ENCODE peak calls at places on chromosomes 6 and 20, in five cellular contexts. One of them, this sample, is unnamed.
A peak's percentile ranks its signal among the peaks of the same experiment; 100 is the strongest.

GRCh38 chr6:48423640-48424365 is 312.8 kb upstream of the PTCHD4 start:
- DNase-seq in brain microvascular endothelial cell: peak; percentile 10
- DNase-seq in CD8-positive, alpha-beta T cell: no peak
- DNase-seq in fibroblast of mammary gland: peak; percentile 72
- DNase-seq in choroid plexus epithelial cell: peak; percentile 68
- DNase-seq in this sample: no peak

GRCh38 chr6:40738551-40738950 is 151.4 kb upstream of the LRFN2 start:
- DNase-seq in brain microvascular endothelial cell: no peak
- DNase-seq in choroid plexus epithelial cell: no peak
- DNase-seq in fibroblast of mammary gland: no peak
- DNase-seq in CD8-positive, alpha-beta T cell: no peak
- DNase-seq in this sample: no peak

GRCh38 chr6:118872726-118873125 is 21.2 kb upstream of the ASF1A start:
- DNase-seq in CD8-positive, alpha-beta T cell: no peak
- DNase-seq in brain microvascular endothelial cell: no peak
- DNase-seq in choroid plexus epithelial cell: no peak
- DNase-seq in fibroblast of mammary gland: no peak
- DNase-seq in this sample: no peak

GRCh38 chr20:24665741-24666191 is 196.3 kb downstream of the SYNDIG1 start:
- DNase-seq in CD8-positive, alpha-beta T cell: no peak
- DNase-seq in choroid plexus epithelial cell: no peak
- DNase-seq in brain microvascular endothelial cell: no peak
- DNase-seq in fibroblast of mammary gland: no peak
- DNase-seq in this sample: no peak

GRCh38 chr6:25369450-25370086 is 90.4 kb downstream of the CARMIL1 start:
- DNase-seq in fibroblast of mammary gland: peak; percentile 15
- DNase-seq in CD8-positive, alpha-beta T cell: peak; percentile 47
- DNase-seq in choroid plexus epithelial cell: no peak
- DNase-seq in brain microvascular endothelial cell: no peak
- DNase-seq in this sample: peak; percentile 66

GRCh38 chr6:87789198-87789899 is 87.3 kb upstream of the AKIRIN2 start:
- DNase-seq in choroid plexus epithelial cell: peak; percentile 58
- DNase-seq in brain microvascular endothelial cell: peak; percentile 50
- DNase-seq in CD8-positive, alpha-beta T cell: no peak
- DNase-seq in fibroblast of mammary gland: peak; percentile 85
- DNase-seq in this sample: no peak

GRCh38 chr6:84346372-84346771 is 118.9 kb upstream of the CEP162 start:
- DNase-seq in brain microvascular endothelial cell: no peak
- DNase-seq in fibroblast of mammary gland: peak; percentile 27
- DNase-seq in choroid plexus epithelial cell: peak; percentile 30
- DNase-seq in CD8-positive, alpha-beta T cell: no peak
- DNase-seq in this sample: no peak

GRCh38 chr6:21608610-21609009 is 15.1 kb downstream of the SOX4 start:
- DNase-seq in brain microvascular endothelial cell: peak; percentile 28
- DNase-seq in CD8-positive, alpha-beta T cell: no peak
- DNase-seq in choroid plexus epithelial cell: peak; percentile 18
- DNase-seq in fibroblast of mammary gland: no peak
- DNase-seq in this sample: no peak

GRCh38 chr6:74991573-74992332 is 214.1 kb downstream of the COL12A1 start:
- DNase-seq in fibroblast of mammary gland: peak; percentile 35
- DNase-seq in brain microvascular endothelial cell: peak; percentile 24
- DNase-seq in CD8-positive, alpha-beta T cell: no peak
- DNase-seq in choroid plexus epithelial cell: peak; percentile 77
- DNase-seq in this sample: no peak

GRCh38 chr6:56594699-56595098 is 48.0 kb downstream of the DST start:
- DNase-seq in CD8-positive, alpha-beta T cell: no peak
- DNase-seq in fibroblast of mammary gland: no peak
- DNase-seq in brain microvascular endothelial cell: no peak
- DNase-seq in choroid plexus epithelial cell: no peak
- DNase-seq in this sample: peak; percentile 66

GRCh38 chr6:141483561-141484061 is 649.1 kb upstream of the GJE1 start:
- DNase-seq in fibroblast of mammary gland: peak; percentile 100
- DNase-seq in CD8-positive, alpha-beta T cell: peak; percentile 62
- DNase-seq in brain microvascular endothelial cell: peak; percentile 94
- DNase-seq in choroid plexus epithelial cell: peak; percentile 95
- DNase-seq in this sample: peak; percentile 90

GRCh38 chr20:15236812-15237211 is 899.4 kb upstream of the FLRT3 start:
- DNase-seq in brain microvascular endothelial cell: peak; percentile 67
- DNase-seq in fibroblast of mammary gland: peak; percentile 52
- DNase-seq in CD8-positive, alpha-beta T cell: no peak
- DNase-seq in choroid plexus epithelial cell: peak; percentile 67
- DNase-seq in this sample: peak; percentile 57

GRCh38 chr6:7786206-7786605 is 60.3 kb downstream of the BMP6 start:
- DNase-seq in choroid plexus epithelial cell: no peak
- DNase-seq in fibroblast of mammary gland: no peak
- DNase-seq in CD8-positive, alpha-beta T cell: no peak
- DNase-seq in brain microvascular endothelial cell: no peak
- DNase-seq in this sample: no peak

GRCh38 chr6:166441641-166442078 is 58.9 kb upstream of the MPC1 start:
- DNase-seq in CD8-positive, alpha-beta T cell: no peak
- DNase-seq in choroid plexus epithelial cell: no peak
- DNase-seq in fibroblast of mammary gland: no peak
- DNase-seq in brain microvascular endothelial cell: no peak
- DNase-seq in this sample: no peak

GRCh38 chr6:43835872-43836419 is 65.9 kb downstream of the VEGFA start:
- DNase-seq in choroid plexus epithelial cell: no peak
- DNase-seq in CD8-positive, alpha-beta T cell: no peak
- DNase-seq in fibroblast of mammary gland: peak; percentile 59
- DNase-seq in brain microvascular endothelial cell: no peak
- DNase-seq in this sample: no peak

GRCh38 chr6:137043710-137044365 is 927 bp downstream of the IL20RA start:
- DNase-seq in choroid plexus epithelial cell: peak; percentile 43
- DNase-seq in fibroblast of mammary gland: peak; percentile 39
- DNase-seq in brain microvascular endothelial cell: peak; percentile 12
- DNase-seq in CD8-positive, alpha-beta T cell: no peak
- DNase-seq in this sample: no peak

GRCh38 chr6:344816-345340 is 46.7 kb upstream of the IRF4 start:
- DNase-seq in choroid plexus epithelial cell: no peak
- DNase-seq in CD8-positive, alpha-beta T cell: no peak
- DNase-seq in fibroblast of mammary gland: no peak
- DNase-seq in brain microvascular endothelial cell: no peak
- DNase-seq in this sample: no peak

GRCh38 chr20:35368616-35369423 is 43.0 kb downstream of the UQCC1 start:
- DNase-seq in CD8-positive, alpha-beta T cell: no peak
- DNase-seq in fibroblast of mammary gland: no peak
- DNase-seq in choroid plexus epithelial cell: peak; percentile 42
- DNase-seq in brain microvascular endothelial cell: no peak
- DNase-seq in this sample: no peak

GRCh38 chr6:21946298-21946783 is 350.5 kb downstream of the PRL start:
- DNase-seq in choroid plexus epithelial cell: peak; percentile 99
- DNase-seq in brain microvascular endothelial cell: peak; percentile 94
- DNase-seq in CD8-positive, alpha-beta T cell: no peak
- DNase-seq in fibroblast of mammary gland: peak; percentile 94
- DNase-seq in this sample: no peak

GRCh38 chr20:11891081-11891826 is 26.4 kb upstream of the BTBD3 start:
- DNase-seq in fibroblast of mammary gland: peak; percentile 24
- DNase-seq in brain microvascular endothelial cell: peak; percentile 21
- DNase-seq in choroid plexus epithelial cell: peak; percentile 39
- DNase-seq in CD8-positive, alpha-beta T cell: peak; percentile 17
- DNase-seq in this sample: no peak

GRCh38 chr20:54132612-54133433 is 41.0 kb downstream of the CYP24A1 start:
- DNase-seq in brain microvascular endothelial cell: peak; percentile 96
- DNase-seq in choroid plexus epithelial cell: peak; percentile 99
- DNase-seq in fibroblast of mammary gland: peak; percentile 100
- DNase-seq in CD8-positive, alpha-beta T cell: no peak
- DNase-seq in this sample: no peak

GRCh38 chr6:152053332-152053731 is 245.8 kb downstream of the ESR1 start:
- DNase-seq in brain microvascular endothelial cell: no peak
- DNase-seq in choroid plexus epithelial cell: no peak
- DNase-seq in CD8-positive, alpha-beta T cell: no peak
- DNase-seq in fibroblast of mammary gland: no peak
- DNase-seq in this sample: no peak
- H3K4me3 ChIP-seq in brain microvascular endothelial cell: no peak overlapping the region
- H3K4me3 ChIP-seq in choroid plexus epithelial cell: no peak overlapping the region
- H3K4me3 ChIP-seq in CD8-positive, alpha-beta T cell: no peak overlapping the region
- H3K4me3 ChIP-seq in fibroblast of mammary gland: no peak overlapping the region
- H3K4me3 ChIP-seq in this sample: no peak overlapping the region

GRCh38 chr20:5989539-5989938 is 39.1 kb downstream of the MCM8 start:
- DNase-seq in brain microvascular endothelial cell: no peak
- DNase-seq in fibroblast of mammary gland: no peak
- DNase-seq in choroid plexus epithelial cell: no peak
- DNase-seq in CD8-positive, alpha-beta T cell: no peak
- DNase-seq in this sample: no peak
- TF ChIP-seq CTCF in brain microvascular endothelial cell: peak; percentile 5
- TF ChIP-seq CTCF in fibroblast of mammary gland: no peak
- TF ChIP-seq CTCF in choroid plexus epithelial cell: no peak
- TF ChIP-seq CTCF in CD8-positive, alpha-beta T cell: no peak
- TF ChIP-seq CTCF in this sample: no peak

DNA sequence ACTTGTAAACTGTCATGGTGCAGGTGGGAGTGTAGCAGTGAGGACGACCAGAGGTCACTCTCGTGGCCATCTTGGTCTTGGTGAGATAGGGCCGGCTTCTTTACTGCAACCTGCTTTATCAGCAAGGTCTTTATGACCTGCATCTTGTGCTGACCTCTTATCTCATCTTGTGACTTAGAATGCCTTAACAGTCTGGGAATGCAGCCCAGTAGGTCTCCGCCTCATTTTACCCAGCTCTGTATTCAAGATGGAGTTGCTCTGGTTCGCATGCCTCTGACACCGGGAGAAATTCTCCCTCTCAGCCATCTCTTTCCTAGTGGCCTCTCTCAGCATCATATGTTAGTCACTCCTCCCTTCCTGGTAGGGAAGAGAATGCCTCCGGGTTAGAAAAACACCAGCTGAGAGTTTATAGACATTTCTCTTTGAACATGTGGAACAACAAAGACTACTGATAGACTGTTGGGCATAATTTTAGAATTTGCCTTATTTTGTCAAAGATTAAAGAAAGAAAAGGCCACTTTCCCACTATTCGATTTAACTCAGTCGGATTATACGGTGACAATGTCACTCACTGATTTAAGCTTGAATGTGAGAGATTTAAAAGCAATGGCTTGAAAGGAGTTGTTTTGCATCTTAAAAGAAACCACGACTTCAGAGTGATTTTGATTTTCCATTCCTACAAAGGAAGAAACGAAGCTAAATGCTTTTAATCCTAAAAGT is 67.9 kb upstream of the SNX9 start:
- DNase-seq in CD8-positive, alpha-beta T cell: no peak
- DNase-seq in brain microvascular endothelial cell: peak; percentile 39
- DNase-seq in fibroblast of mammary gland: no peak
- DNase-seq in choroid plexus epithelial cell: peak; percentile 50
- DNase-seq in this sample: no peak
- H3K4me3 ChIP-seq in CD8-positive, alpha-beta T cell: peak overlapping the region; percentile 18
- H3K4me3 ChIP-seq in brain microvascular endothelial cell: no peak overlapping the region
- H3K4me3 ChIP-seq in fibroblast of mammary gland: no peak overlapping the region
- H3K4me3 ChIP-seq in choroid plexus epithelial cell: no peak overlapping the region
- H3K4me3 ChIP-seq in this sample: no peak overlapping the region

GRCh38 chr20:17860306-17861197 is 108.0 kb downstream of the SNX5 start:
- DNase-seq in brain microvascular endothelial cell: no peak
- DNase-seq in choroid plexus epithelial cell: no peak
- DNase-seq in CD8-positive, alpha-beta T cell: no peak
- DNase-seq in fibroblast of mammary gland: no peak
- DNase-seq in this sample: no peak

GRCh38 chr20:17859002-17859615 is 109.5 kb downstream of the SNX5 start:
- DNase-seq in brain microvascular endothelial cell: no peak
- DNase-seq in CD8-positive, alpha-beta T cell: no peak
- DNase-seq in fibroblast of mammary gland: no peak
- DNase-seq in choroid plexus epithelial cell: no peak
- DNase-seq in this sample: peak; percentile 79

GRCh38 chr20:17857639-17858449 is 110.8 kb downstream of the SNX5 start:
- DNase-seq in choroid plexus epithelial cell: no peak
- DNase-seq in brain microvascular endothelial cell: no peak
- DNase-seq in CD8-positive, alpha-beta T cell: no peak
- DNase-seq in fibroblast of mammary gland: no peak
- DNase-seq in this sample: no peak

GRCh38 chr20:17858450-17859001 is 110.1 kb downstream of the SNX5 start:
- DNase-seq in fibroblast of mammary gland: no peak
- DNase-seq in CD8-positive, alpha-beta T cell: no peak
- DNase-seq in choroid plexus epithelial cell: no peak
- DNase-seq in brain microvascular endothelial cell: no peak
- DNase-seq in this sample: no peak

DNA sequence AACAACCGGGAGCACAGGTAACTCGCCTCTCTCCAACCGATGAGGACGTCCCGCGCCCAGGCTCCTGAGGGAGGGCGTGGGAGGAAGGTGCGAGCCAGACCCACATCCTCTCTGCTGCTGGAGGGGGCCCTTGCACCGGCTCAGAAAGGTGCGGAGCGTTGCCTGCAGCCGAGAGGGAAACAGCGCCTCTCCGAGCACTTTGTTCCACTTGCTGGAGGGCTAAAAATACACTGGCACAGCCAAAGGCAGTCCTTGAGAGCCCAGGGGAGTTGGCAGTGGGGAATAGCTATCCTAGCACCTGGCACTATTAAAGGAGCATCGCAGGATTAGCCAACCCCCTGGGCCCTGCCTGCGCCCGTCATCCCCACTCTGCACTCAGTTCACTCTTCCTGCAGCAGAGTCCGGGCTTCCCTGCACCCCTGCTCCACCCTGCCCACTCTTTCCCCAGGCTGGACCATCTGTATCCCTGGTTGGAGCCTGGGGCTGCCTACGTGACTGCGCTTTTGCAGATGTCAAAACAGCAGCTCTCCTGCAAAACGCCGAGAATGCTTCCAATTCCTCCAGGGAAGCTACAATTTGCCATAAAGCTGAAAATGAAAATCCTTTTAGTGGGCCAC is 108.9 kb downstream of the SNX5 start:
- DNase-seq in fibroblast of mammary gland: no peak
- DNase-seq in CD8-positive, alpha-beta T cell: peak; percentile 36
- DNase-seq in brain microvascular endothelial cell: no peak
- DNase-seq in choroid plexus epithelial cell: no peak
- DNase-seq in this sample: no peak
- TF ChIP-seq CTCF in fibroblast of mammary gland: no peak
- TF ChIP-seq CTCF in CD8-positive, alpha-beta T cell: no peak
- TF ChIP-seq CTCF in brain microvascular endothelial cell: no peak
- TF ChIP-seq CTCF in choroid plexus epithelial cell: no peak
- TF ChIP-seq CTCF in this sample: no peak

GRCh38 chr6:31663961-31664789 is 622 bp downstream of the GPANK1 start:
- DNase-seq in fibroblast of mammary gland: peak; percentile 86
- DNase-seq in CD8-positive, alpha-beta T cell: no peak
- DNase-seq in brain microvascular endothelial cell: peak; percentile 63
- DNase-seq in choroid plexus epithelial cell: peak; percentile 78
- DNase-seq in this sample: no peak

GRCh38 chr6:31661867-31662723 is 1.5 kb upstream of the C6orf47 start:
- DNase-seq in fibroblast of mammary gland: no peak
- DNase-seq in CD8-positive, alpha-beta T cell: no peak
- DNase-seq in brain microvascular endothelial cell: no peak
- DNase-seq in choroid plexus epithelial cell: no peak
- DNase-seq in this sample: peak; percentile 37

GRCh38 chr6:31660998-31661866 is 654 bp upstream of the C6orf47 start:
- DNase-seq in brain microvascular endothelial cell: no peak
- DNase-seq in choroid plexus epithelial cell: peak; percentile 62
- DNase-seq in CD8-positive, alpha-beta T cell: no peak
- DNase-seq in fibroblast of mammary gland: peak; percentile 57
- DNase-seq in this sample: no peak

GRCh38 chr6:31664790-31665500 is at the start of gene GPANK1:
- DNase-seq in choroid plexus epithelial cell: peak; percentile 97
- DNase-seq in brain microvascular endothelial cell: peak; percentile 92
- DNase-seq in fibroblast of mammary gland: peak; percentile 95
- DNase-seq in CD8-positive, alpha-beta T cell: peak; percentile 93
- DNase-seq in this sample: peak; percentile 97

GRCh38 chr6:31663087-31663960 is 1.5 kb downstream of the GPANK1 start:
- DNase-seq in brain microvascular endothelial cell: no peak
- DNase-seq in fibroblast of mammary gland: peak; percentile 69
- DNase-seq in choroid plexus epithelial cell: peak; percentile 22
- DNase-seq in CD8-positive, alpha-beta T cell: no peak
- DNase-seq in this sample: no peak
- H3K4me3 ChIP-seq in brain microvascular endothelial cell: peak overlapping the region; percentile 77
- H3K4me3 ChIP-seq in fibroblast of mammary gland: peak overlapping the region; percentile 93
- H3K4me3 ChIP-seq in choroid plexus epithelial cell: peak overlapping the region; percentile 98
- H3K4me3 ChIP-seq in CD8-positive, alpha-beta T cell: peak overlapping the region; percentile 94
- H3K4me3 ChIP-seq in this sample: peak overlapping the region; percentile 65